ENCODE peak calls at places on chromosomes 7 and 10, in ten cellular contexts. X is lower lobe of right lung; M is Panc1; Q is SW 1271; T is stimulated activated CD8-positive, alpha-beta memory T cell treated with anti-CD3 and anti-CD28 coated beads, Interleukin-4, amount 100 ng/mL, for 48 hours; D is NCI-H510A; J is RPMI7951; U is stimulated activated CD4-positive, alpha-beta T cell treated with anti-CD3 and anti-CD28 coated beads, TNF-alpha, amount 100 ng/mL, for 24 hours; S is fibroblast of lung; N is RCC 7860. K is an unnamed sample.

GRCh38 chr10:62264702-62265436 is 3.8 kb downstream of the RTKN2 start:
- DNase-seq in X (no peak), M (peak; percentile 95), Q (peak; percentile 87), T (no peak), D (no peak), J (peak; percentile 87), U (no peak), S (peak; percentile 92), N (peak; percentile 82), K (no peak)

GRCh38 chr7:24197852-24198251 is 86.1 kb upstream of the NPY start:
- DNase-seq in X (no peak), M (no peak), Q (no peak), T (no peak), D (no peak), J (peak; percentile 7), U (no peak), S (no peak), N (peak; percentile 45), K (no peak)

GRCh38 chr7:112092306-112093090 is 113.7 kb downstream of the DOCK4 start:
- DNase-seq in X (no peak), M (no peak), Q (no peak), T (no peak), D (no peak), J (no peak), U (no peak), S (no peak), N (no peak), K (no peak)

GRCh38 chr7:121442845-121443244 is 46.7 kb upstream of the FAM3C start:
- DNase-seq in X (no peak), M (no peak), Q (no peak), T (no peak), D (no peak), J (no peak), U (no peak), S (no peak), N (no peak), K (no peak)

GRCh38 chr10:100997364-100998182 is 2.0 kb upstream of the LZTS2 start:
- DNase-seq in X (peak; percentile 88), M (no peak), Q (peak; percentile 63), T (peak; percentile 87), D (peak; percentile 68), J (peak; percentile 67), U (peak; percentile 69), S (peak; percentile 80), N (peak; percentile 63), K (peak; percentile 82)

GRCh38 chr10:6678211-6678803 is 98.2 kb upstream of the PRKCQ start:
- DNase-seq in X (no peak), M (no peak), Q (no peak), T (peak; percentile 81), D (no peak), J (peak; percentile 55), U (peak; percentile 56), S (peak; percentile 59), N (peak; percentile 8), K (no peak)

GRCh38 chr10:91035650-91036292 is 114.9 kb upstream of the ANKRD1 start:
- DNase-seq in X (no peak), M (no peak), Q (no peak), T (no peak), D (no peak), J (no peak), U (no peak), S (no peak), N (no peak), K (no peak)

GRCh38 chr7:2934211-2934731 is 90.2 kb upstream of the GNA12 start:
- DNase-seq in X (peak; percentile 32), M (no peak), Q (peak; percentile 45), T (peak; percentile 59), D (no peak), J (peak; percentile 57), U (peak; percentile 27), S (peak; percentile 69), N (peak; percentile 73), K (no peak)

GRCh38 chr10:96902762-96903358 is 70.8 kb downstream of the LCOR start:
- DNase-seq in X (no peak), M (no peak), Q (no peak), T (no peak), D (no peak), J (no peak), U (no peak), S (no peak), N (no peak), K (no peak)

GRCh38 chr7:50121269-50121668 is 28.2 kb upstream of the ZPBP start:
- DNase-seq in X (no peak), M (no peak), Q (no peak), T (no peak), D (no peak), J (no peak), U (no peak), S (no peak), N (no peak), K (no peak)